ENCODE peak calls at places on chromosomes 4 and X, in eight cellular contexts. One of them, this sample, is unnamed.
A peak's percentile ranks its signal among the peaks of the same experiment; 100 is the strongest.

GRCh38 chrX:141668371-141668770 is 30.2 kb downstream of the SPANXD start:
- DNase-seq in transverse colon: no peak
- DNase-seq in adrenal gland: no peak
- DNase-seq in esophagus muscularis mucosa: no peak
- DNase-seq in esophagus squamous epithelium: no peak
- DNase-seq in sigmoid colon: no peak
- DNase-seq in GM12878: no peak
- DNase-seq in HCT116: no peak
- DNase-seq in this sample: no peak

GRCh38 chr4:4838602-4839470 is 20.6 kb upstream of the MSX1 start:
- DNase-seq in transverse colon: no peak
- DNase-seq in adrenal gland: no peak
- DNase-seq in esophagus muscularis mucosa: no peak
- DNase-seq in esophagus squamous epithelium: no peak
- DNase-seq in sigmoid colon: no peak
- DNase-seq in GM12878: no peak
- DNase-seq in HCT116: no peak
- DNase-seq in this sample: no peak

GRCh38 chr4:38867478-38868054 is at the start of gene FAM114A1:
- DNase-seq in transverse colon: peak; percentile 89
- DNase-seq in adrenal gland: peak; percentile 83
- DNase-seq in esophagus muscularis mucosa: no peak
- DNase-seq in esophagus squamous epithelium: no peak
- DNase-seq in sigmoid colon: peak; percentile 91
- DNase-seq in GM12878: no peak
- DNase-seq in HCT116: no peak
- DNase-seq in this sample: peak; percentile 64

GRCh38 chr4:114398386-114398785 is 200.2 kb upstream of the UGT8 start:
- DNase-seq in transverse colon: no peak
- DNase-seq in adrenal gland: no peak
- DNase-seq in esophagus muscularis mucosa: no peak
- DNase-seq in esophagus squamous epithelium: no peak
- DNase-seq in sigmoid colon: no peak
- DNase-seq in GM12878: no peak
- DNase-seq in HCT116: no peak
- DNase-seq in this sample: no peak

GRCh38 chr4:160026720-160027119 is 923.8 kb downstream of the RAPGEF2 start:
- DNase-seq in transverse colon: no peak
- DNase-seq in adrenal gland: no peak
- DNase-seq in esophagus muscularis mucosa: no peak
- DNase-seq in esophagus squamous epithelium: no peak
- DNase-seq in sigmoid colon: no peak
- DNase-seq in GM12878: no peak
- DNase-seq in HCT116: peak; percentile 39
- DNase-seq in this sample: no peak

GRCh38 chrX:22220941-22221340 is 51.8 kb upstream of the CBLL2 start:
- DNase-seq in transverse colon: no peak
- DNase-seq in adrenal gland: no peak
- DNase-seq in esophagus muscularis mucosa: no peak
- DNase-seq in esophagus squamous epithelium: no peak
- DNase-seq in sigmoid colon: no peak
- DNase-seq in GM12878: no peak
- DNase-seq in HCT116: peak; percentile 2
- DNase-seq in this sample: no peak

GRCh38 chrX:10233173-10233572 is 76.4 kb downstream of the CLCN4 start:
- DNase-seq in transverse colon: no peak
- DNase-seq in adrenal gland: no peak
- DNase-seq in esophagus muscularis mucosa: no peak
- DNase-seq in esophagus squamous epithelium: no peak
- DNase-seq in sigmoid colon: no peak
- DNase-seq in GM12878: no peak
- DNase-seq in HCT116: no peak
- DNase-seq in this sample: no peak

GRCh38 chr4:146329042-146329716 is 114.8 kb downstream of the REELD1 start:
- DNase-seq in transverse colon: no peak
- DNase-seq in adrenal gland: no peak
- DNase-seq in esophagus muscularis mucosa: no peak
- DNase-seq in esophagus squamous epithelium: no peak
- DNase-seq in sigmoid colon: no peak
- DNase-seq in GM12878: no peak
- DNase-seq in HCT116: no peak
- DNase-seq in this sample: no peak

GRCh38 chr4:156294577-156294976 is 340.9 kb upstream of the CTSO start:
- DNase-seq in transverse colon: no peak
- DNase-seq in adrenal gland: no peak
- DNase-seq in esophagus muscularis mucosa: no peak
- DNase-seq in esophagus squamous epithelium: no peak
- DNase-seq in sigmoid colon: no peak
- DNase-seq in GM12878: no peak
- DNase-seq in HCT116: peak; percentile 76
- DNase-seq in this sample: no peak

GRCh38 chrX:69503228-69503834 is 795 bp upstream of the NALF2 start:
- DNase-seq in transverse colon: no peak
- DNase-seq in adrenal gland: peak; percentile 57
- DNase-seq in esophagus muscularis mucosa: no peak
- DNase-seq in esophagus squamous epithelium: no peak
- DNase-seq in sigmoid colon: no peak
- DNase-seq in GM12878: no peak
- DNase-seq in HCT116: peak; percentile 43
- DNase-seq in this sample: no peak

GRCh38 chr4:26584725-26585124 is 841 bp downstream of the TBC1D19 start:
- DNase-seq in transverse colon: no peak
- DNase-seq in adrenal gland: no peak
- DNase-seq in esophagus muscularis mucosa: no peak
- DNase-seq in esophagus squamous epithelium: no peak
- DNase-seq in sigmoid colon: no peak
- DNase-seq in GM12878: no peak
- DNase-seq in HCT116: no peak
- DNase-seq in this sample: no peak

GRCh38 chr4:177118596-177118995 is 191.1 kb upstream of the NEIL3 start:
- DNase-seq in transverse colon: no peak
- DNase-seq in adrenal gland: peak; percentile 15
- DNase-seq in esophagus muscularis mucosa: no peak
- DNase-seq in esophagus squamous epithelium: no peak
- DNase-seq in sigmoid colon: peak; percentile 81
- DNase-seq in GM12878: no peak
- DNase-seq in HCT116: no peak
- DNase-seq in this sample: peak; percentile 45

GRCh38 chr4:29311231-29311630 is 1408.9 kb upstream of the PCDH7 start:
- DNase-seq in transverse colon: no peak
- DNase-seq in adrenal gland: no peak
- DNase-seq in esophagus muscularis mucosa: no peak
- DNase-seq in esophagus squamous epithelium: no peak
- DNase-seq in sigmoid colon: no peak
- DNase-seq in GM12878: no peak
- DNase-seq in HCT116: no peak
- DNase-seq in this sample: no peak

GRCh38 chrX:37658352-37659030 is 27.1 kb upstream of the XK start:
- DNase-seq in transverse colon: no peak
- DNase-seq in adrenal gland: no peak
- DNase-seq in esophagus muscularis mucosa: no peak
- DNase-seq in esophagus squamous epithelium: no peak
- DNase-seq in sigmoid colon: no peak
- DNase-seq in GM12878: no peak
- DNase-seq in HCT116: no peak
- DNase-seq in this sample: no peak

GRCh38 chrX:11665144-11666040 is at the start of gene ARHGAP6:
- DNase-seq in transverse colon: peak; percentile 26
- DNase-seq in adrenal gland: no peak
- DNase-seq in esophagus muscularis mucosa: no peak
- DNase-seq in esophagus squamous epithelium: no peak
- DNase-seq in sigmoid colon: peak; percentile 92
- DNase-seq in GM12878: no peak
- DNase-seq in HCT116: no peak
- DNase-seq in this sample: peak; percentile 24

GRCh38 chrX:120365320-120365719 is 3.4 kb downstream of the ATP1B4 start:
- DNase-seq in transverse colon: peak; percentile 38
- DNase-seq in adrenal gland: peak; percentile 40
- DNase-seq in esophagus muscularis mucosa: no peak
- DNase-seq in esophagus squamous epithelium: no peak
- DNase-seq in sigmoid colon: no peak
- DNase-seq in GM12878: no peak
- DNase-seq in HCT116: no peak
- DNase-seq in this sample: peak; percentile 85

GRCh38 chr4:127604949-127605709 is 27.6 kb upstream of the INTU start:
- DNase-seq in transverse colon: no peak
- DNase-seq in adrenal gland: no peak
- DNase-seq in esophagus muscularis mucosa: no peak
- DNase-seq in esophagus squamous epithelium: no peak
- DNase-seq in sigmoid colon: no peak
- DNase-seq in GM12878: no peak
- DNase-seq in HCT116: peak; percentile 33
- DNase-seq in this sample: no peak

DNA sequence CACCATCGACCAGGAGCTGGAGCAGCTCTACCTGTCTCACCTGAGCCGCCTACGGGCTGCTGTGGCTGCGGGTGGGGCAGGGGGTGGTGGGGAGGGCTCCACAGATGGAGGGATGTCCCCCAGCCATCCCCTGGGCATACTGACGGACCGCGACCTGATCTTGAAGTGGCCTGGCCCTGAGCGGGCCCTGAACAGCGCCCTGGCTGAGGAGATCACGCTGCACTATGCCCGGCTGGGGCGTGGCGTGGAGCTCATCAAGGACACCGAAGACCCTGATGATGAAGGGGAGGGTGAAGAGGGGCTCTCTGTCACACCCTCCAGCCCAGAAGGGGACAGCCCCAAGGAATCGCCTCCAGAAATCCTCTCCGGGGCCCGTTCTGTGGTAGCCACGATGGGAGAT is 16.5 kb downstream of the PPP1R3F start:
- DNase-seq in transverse colon: no peak
- DNase-seq in adrenal gland: no peak
- DNase-seq in esophagus muscularis mucosa: no peak
- DNase-seq in esophagus squamous epithelium: no peak
- DNase-seq in sigmoid colon: no peak
- DNase-seq in GM12878: no peak
- DNase-seq in HCT116: no peak
- DNase-seq in this sample: no peak
- H3K4me3 ChIP-seq in transverse colon: no peak overlapping the region
- H3K4me3 ChIP-seq in adrenal gland: no peak overlapping the region
- H3K4me3 ChIP-seq in esophagus muscularis mucosa: no peak overlapping the region
- H3K4me3 ChIP-seq in esophagus squamous epithelium: no peak overlapping the region
- H3K4me3 ChIP-seq in sigmoid colon: no peak overlapping the region
- H3K4me3 ChIP-seq in GM12878: no peak overlapping the region
- H3K4me3 ChIP-seq in HCT116: no peak overlapping the region
- H3K4me3 ChIP-seq in this sample: no peak overlapping the region

GRCh38 chrX:103608305-103608963 is 671 bp downstream of the TCEAL3 start:
- DNase-seq in transverse colon: no peak
- DNase-seq in adrenal gland: peak; percentile 24
- DNase-seq in esophagus muscularis mucosa: no peak
- DNase-seq in esophagus squamous epithelium: no peak
- DNase-seq in sigmoid colon: no peak
- DNase-seq in GM12878: no peak
- DNase-seq in HCT116: no peak
- DNase-seq in this sample: no peak

GRCh38 chrX:103610282-103610681 is 2.5 kb downstream of the TCEAL3 start:
- DNase-seq in transverse colon: no peak
- DNase-seq in adrenal gland: no peak
- DNase-seq in esophagus muscularis mucosa: no peak
- DNase-seq in esophagus squamous epithelium: no peak
- DNase-seq in sigmoid colon: no peak
- DNase-seq in GM12878: no peak
- DNase-seq in HCT116: no peak
- DNase-seq in this sample: no peak

GRCh38 chrX:103613362-103613761 is 5.6 kb downstream of the TCEAL3 start:
- DNase-seq in transverse colon: no peak
- DNase-seq in adrenal gland: no peak
- DNase-seq in esophagus muscularis mucosa: no peak
- DNase-seq in esophagus squamous epithelium: no peak
- DNase-seq in sigmoid colon: no peak
- DNase-seq in GM12878: no peak
- DNase-seq in HCT116: no peak
- DNase-seq in this sample: no peak

GRCh38 chrX:103607385-103608304 is at the start of gene TCEAL3:
- DNase-seq in transverse colon: peak; percentile 51
- DNase-seq in adrenal gland: peak; percentile 59
- DNase-seq in esophagus muscularis mucosa: no peak
- DNase-seq in esophagus squamous epithelium: peak; percentile 4
- DNase-seq in sigmoid colon: peak; percentile 82
- DNase-seq in GM12878: no peak
- DNase-seq in HCT116: no peak
- DNase-seq in this sample: peak; percentile 18
- TF ChIP-seq POLR2A in transverse colon: peak; percentile 37
- TF ChIP-seq POLR2A in adrenal gland: peak; percentile 56
- TF ChIP-seq POLR2A in esophagus muscularis mucosa: no peak
- TF ChIP-seq POLR2A in esophagus squamous epithelium: no peak
- TF ChIP-seq POLR2A in sigmoid colon: peak; percentile 40
- TF ChIP-seq POLR2A in GM12878: peak; percentile 67
- TF ChIP-seq POLR2A in HCT116: no peak
- TF ChIP-seq POLR2A in this sample: no peak

DNA sequence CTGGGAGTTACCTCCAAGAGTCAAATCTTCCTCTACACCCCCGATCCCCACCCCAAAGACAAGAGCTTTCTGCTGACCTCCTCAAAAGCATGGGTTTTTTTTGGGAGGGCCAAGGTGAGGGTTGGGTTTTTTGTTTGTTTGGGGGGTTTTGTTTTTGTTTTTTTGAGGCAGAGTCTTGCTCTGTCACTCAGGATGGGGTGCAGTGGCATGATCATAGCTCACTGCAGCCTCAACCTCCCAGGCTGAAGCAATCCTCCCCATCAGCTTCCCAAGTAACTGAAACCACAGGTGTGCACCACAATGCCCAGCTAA is 18.7 kb upstream of the WFS1 start:
- DNase-seq in transverse colon: no peak
- DNase-seq in adrenal gland: no peak
- DNase-seq in esophagus muscularis mucosa: no peak
- DNase-seq in esophagus squamous epithelium: no peak
- DNase-seq in sigmoid colon: no peak
- DNase-seq in GM12878: no peak
- DNase-seq in HCT116: no peak
- DNase-seq in this sample: no peak
- TF ChIP-seq CTCF in transverse colon: peak; percentile 6
- TF ChIP-seq CTCF in adrenal gland: no peak
- TF ChIP-seq CTCF in esophagus muscularis mucosa: no peak
- TF ChIP-seq CTCF in esophagus squamous epithelium: no peak
- TF ChIP-seq CTCF in sigmoid colon: no peak
- TF ChIP-seq CTCF in GM12878: no peak
- TF ChIP-seq CTCF in HCT116: no peak
- TF ChIP-seq CTCF in this sample: no peak

DNA sequence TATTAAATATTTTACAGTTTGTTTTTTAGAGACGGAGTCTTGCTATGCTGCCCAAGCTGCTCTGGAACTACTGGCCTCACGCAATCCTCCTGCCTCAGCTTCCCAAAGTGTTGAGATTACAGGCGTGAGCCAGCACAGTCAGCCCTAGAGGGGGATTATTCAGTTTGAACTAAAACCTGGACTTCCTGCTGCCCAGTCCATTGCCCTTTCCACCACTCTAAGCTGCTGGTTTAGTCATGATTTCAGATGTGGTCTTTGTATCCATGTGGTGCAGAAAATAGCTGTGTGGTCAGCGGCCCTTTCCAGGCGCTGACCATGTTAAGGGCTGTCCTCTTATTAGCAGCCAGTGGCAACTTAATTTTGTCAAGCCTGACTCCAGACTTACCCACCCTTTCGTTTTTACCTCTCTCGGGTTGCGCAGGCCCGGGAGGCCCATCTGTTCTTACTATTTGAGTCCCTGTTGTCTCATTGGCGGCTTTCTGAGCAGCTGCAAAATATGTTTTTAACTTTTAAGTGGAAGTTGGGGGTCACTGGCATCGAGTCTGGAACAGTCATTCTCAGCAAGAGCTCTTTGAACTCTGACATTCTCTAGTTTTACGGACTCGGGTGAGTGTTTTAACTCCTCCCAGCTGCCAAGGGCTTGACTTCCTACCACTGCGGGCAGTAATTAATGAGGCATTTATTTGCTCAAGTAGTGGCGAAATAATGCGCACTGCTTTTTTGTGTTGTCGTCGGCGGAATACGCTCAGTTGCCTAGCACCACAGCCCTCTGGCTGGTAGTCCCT is 772 bp upstream of the VMA21 start:
- DNase-seq in transverse colon: peak; percentile 21
- DNase-seq in adrenal gland: no peak
- DNase-seq in esophagus muscularis mucosa: no peak
- DNase-seq in esophagus squamous epithelium: no peak
- DNase-seq in sigmoid colon: no peak
- DNase-seq in GM12878: peak; percentile 2
- DNase-seq in HCT116: no peak
- DNase-seq in this sample: no peak
- H3K4me3 ChIP-seq in transverse colon: peak overlapping the region; percentile 78
- H3K4me3 ChIP-seq in adrenal gland: peak overlapping the region; percentile 90
- H3K4me3 ChIP-seq in esophagus muscularis mucosa: peak overlapping the region; percentile 70
- H3K4me3 ChIP-seq in esophagus squamous epithelium: peak overlapping the region; percentile 77
- H3K4me3 ChIP-seq in sigmoid colon: peak overlapping the region; percentile 78
- H3K4me3 ChIP-seq in GM12878: peak overlapping the region; percentile 68
- H3K4me3 ChIP-seq in HCT116: peak overlapping the region; percentile 78
- H3K4me3 ChIP-seq in this sample: peak overlapping the region; percentile 38